ENCODE peak calls at places on chromosomes 4 and X, in nine cellular contexts. One of them, this sample, is unnamed.

GRCh38 chr4:152937280-152937534 is 1.1 kb downstream of the FHDC1 start:
- DNase-seq in pancreas: no peak
- DNase-seq in PC-3: no peak
- DNase-seq in AG04449: no peak
- DNase-seq in mucosa of descending colon: no peak
- DNase-seq in hepatocyte: no peak
- DNase-seq in HCT116: no peak
- DNase-seq in AG10803: no peak
- DNase-seq in AG09309: no peak
- DNase-seq in this sample: no peak

GRCh38 chr4:53905935-53906377 is 158.4 kb downstream of the CHIC2 start:
- DNase-seq in pancreas: no peak
- DNase-seq in PC-3: peak
- DNase-seq in AG04449: no peak
- DNase-seq in mucosa of descending colon: peak
- DNase-seq in hepatocyte: peak
- DNase-seq in HCT116: no peak
- DNase-seq in AG10803: peak
- DNase-seq in AG09309: no peak
- DNase-seq in this sample: peak

GRCh38 chr4:38884254-38884653 is 16.6 kb downstream of the FAM114A1 start:
- DNase-seq in pancreas: no peak
- DNase-seq in PC-3: no peak
- DNase-seq in AG04449: no peak
- DNase-seq in mucosa of descending colon: no peak
- DNase-seq in hepatocyte: no peak
- DNase-seq in HCT116: no peak
- DNase-seq in AG10803: no peak
- DNase-seq in AG09309: no peak
- DNase-seq in this sample: no peak

GRCh38 chr4:173777421-173777820 is 247.4 kb upstream of the HAND2 start:
- DNase-seq in pancreas: no peak
- DNase-seq in PC-3: no peak
- DNase-seq in AG04449: no peak
- DNase-seq in mucosa of descending colon: no peak
- DNase-seq in hepatocyte: no peak
- DNase-seq in HCT116: no peak
- DNase-seq in AG10803: no peak
- DNase-seq in AG09309: no peak
- DNase-seq in this sample: no peak

GRCh38 chr4:94448815-94449375 is 2.8 kb upstream of the PDLIM5 start:
- DNase-seq in pancreas: no peak
- DNase-seq in PC-3: no peak
- DNase-seq in AG04449: no peak
- DNase-seq in mucosa of descending colon: no peak
- DNase-seq in hepatocyte: no peak
- DNase-seq in HCT116: no peak
- DNase-seq in AG10803: no peak
- DNase-seq in AG09309: no peak
- DNase-seq in this sample: no peak

GRCh38 chr4:52755409-52755808 is 4.2 kb upstream of the ERVMER34-1 start:
- DNase-seq in pancreas: no peak
- DNase-seq in PC-3: no peak
- DNase-seq in AG04449: no peak
- DNase-seq in mucosa of descending colon: no peak
- DNase-seq in hepatocyte: no peak
- DNase-seq in HCT116: no peak
- DNase-seq in AG10803: no peak
- DNase-seq in AG09309: no peak
- DNase-seq in this sample: no peak

GRCh38 chr4:151688003-151688784 is 72.6 kb downstream of the GATB start:
- DNase-seq in pancreas: no peak
- DNase-seq in PC-3: no peak
- DNase-seq in AG04449: no peak
- DNase-seq in mucosa of descending colon: no peak
- DNase-seq in hepatocyte: no peak
- DNase-seq in HCT116: no peak
- DNase-seq in AG10803: peak
- DNase-seq in AG09309: no peak
- DNase-seq in this sample: no peak

GRCh38 chr4:182578402-182578801 is 335.2 kb downstream of the TENM3 start:
- DNase-seq in pancreas: no peak
- DNase-seq in PC-3: peak
- DNase-seq in AG04449: peak
- DNase-seq in mucosa of descending colon: no peak
- DNase-seq in hepatocyte: peak
- DNase-seq in HCT116: peak
- DNase-seq in AG10803: peak
- DNase-seq in AG09309: peak
- DNase-seq in this sample: peak

GRCh38 chrX:2955281-2955680 is 26.1 kb upstream of the ARSD start:
- DNase-seq in pancreas: no peak
- DNase-seq in PC-3: no peak
- DNase-seq in AG04449: no peak
- DNase-seq in mucosa of descending colon: no peak
- DNase-seq in hepatocyte: no peak
- DNase-seq in HCT116: no peak
- DNase-seq in AG10803: no peak
- DNase-seq in AG09309: no peak
- DNase-seq in this sample: no peak

GRCh38 chr4:164771088-164771487 is 17.2 kb downstream of the SMIM31 start:
- DNase-seq in pancreas: no peak
- DNase-seq in PC-3: no peak
- DNase-seq in AG04449: no peak
- DNase-seq in mucosa of descending colon: no peak
- DNase-seq in hepatocyte: no peak
- DNase-seq in HCT116: no peak
- DNase-seq in AG10803: peak
- DNase-seq in AG09309: no peak
- DNase-seq in this sample: no peak

GRCh38 chrX:19799319-19800182 is 87.8 kb downstream of the SH3KBP1 start:
- DNase-seq in pancreas: no peak
- DNase-seq in PC-3: no peak
- DNase-seq in AG04449: no peak
- DNase-seq in mucosa of descending colon: no peak
- DNase-seq in hepatocyte: no peak
- DNase-seq in HCT116: no peak
- DNase-seq in AG10803: peak
- DNase-seq in AG09309: no peak
- DNase-seq in this sample: peak

GRCh38 chr4:26303008-26303407 is 17.8 kb upstream of the RBPJ start:
- DNase-seq in pancreas: no peak
- DNase-seq in PC-3: no peak
- DNase-seq in AG04449: no peak
- DNase-seq in mucosa of descending colon: no peak
- DNase-seq in hepatocyte: no peak
- DNase-seq in HCT116: no peak
- DNase-seq in AG10803: no peak
- DNase-seq in AG09309: no peak
- DNase-seq in this sample: no peak

GRCh38 chr4:147765121-147765521 is 33.2 kb downstream of the ARHGAP10 start:
- DNase-seq in pancreas: no peak
- DNase-seq in PC-3: peak
- DNase-seq in AG04449: no peak
- DNase-seq in mucosa of descending colon: no peak
- DNase-seq in hepatocyte: no peak
- DNase-seq in HCT116: no peak
- DNase-seq in AG10803: no peak
- DNase-seq in AG09309: no peak
- DNase-seq in this sample: no peak

GRCh38 chr4:161647757-161648156 is 516.0 kb downstream of the FSTL5 start:
- DNase-seq in pancreas: no peak
- DNase-seq in PC-3: no peak
- DNase-seq in AG04449: no peak
- DNase-seq in mucosa of descending colon: no peak
- DNase-seq in hepatocyte: no peak
- DNase-seq in HCT116: no peak
- DNase-seq in AG10803: no peak
- DNase-seq in AG09309: no peak
- DNase-seq in this sample: no peak

DNA sequence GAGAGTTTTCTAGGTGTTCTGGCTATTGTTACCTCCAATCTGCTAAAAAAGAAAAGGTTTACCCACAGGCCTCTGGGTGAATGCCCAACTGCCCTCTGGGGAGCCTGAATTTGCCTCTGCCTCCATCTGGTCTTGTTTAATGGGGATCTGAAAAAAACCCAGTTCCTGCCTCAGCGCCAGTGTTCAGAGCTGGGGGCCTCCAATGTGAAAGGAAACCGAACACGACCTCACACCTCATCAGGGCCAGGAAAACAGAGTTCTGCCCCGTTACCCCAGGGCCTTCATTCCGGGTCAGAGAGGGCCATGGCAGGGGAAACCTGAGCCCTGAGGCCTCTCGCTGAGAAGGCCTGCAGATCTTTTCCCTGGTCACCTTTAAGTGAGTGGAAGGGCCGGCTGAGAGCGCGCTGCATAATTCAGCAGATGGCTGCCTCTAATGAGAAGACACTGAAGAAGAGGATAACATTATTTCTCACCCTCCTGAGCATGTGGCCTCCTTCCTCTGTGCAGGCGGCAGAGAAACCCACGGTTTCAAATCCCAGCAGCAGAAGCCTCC is 6.8 kb downstream of the SEPTIN6 start:
- DNase-seq in pancreas: no peak
- DNase-seq in PC-3: no peak
- DNase-seq in AG04449: no peak
- DNase-seq in mucosa of descending colon: no peak
- DNase-seq in hepatocyte: no peak
- DNase-seq in HCT116: no peak
- DNase-seq in AG10803: peak
- DNase-seq in AG09309: no peak
- DNase-seq in this sample: no peak
- H3K4me3 ChIP-seq in pancreas: no peak
- H3K4me3 ChIP-seq in PC-3: no peak
- H3K4me3 ChIP-seq in AG04449: no peak
- H3K4me3 ChIP-seq in mucosa of descending colon: no peak
- H3K4me3 ChIP-seq in hepatocyte: no peak
- H3K4me3 ChIP-seq in HCT116: no peak
- H3K4me3 ChIP-seq in AG10803: peak
- H3K4me3 ChIP-seq in AG09309: no peak
- H3K4me3 ChIP-seq in this sample: no peak

DNA sequence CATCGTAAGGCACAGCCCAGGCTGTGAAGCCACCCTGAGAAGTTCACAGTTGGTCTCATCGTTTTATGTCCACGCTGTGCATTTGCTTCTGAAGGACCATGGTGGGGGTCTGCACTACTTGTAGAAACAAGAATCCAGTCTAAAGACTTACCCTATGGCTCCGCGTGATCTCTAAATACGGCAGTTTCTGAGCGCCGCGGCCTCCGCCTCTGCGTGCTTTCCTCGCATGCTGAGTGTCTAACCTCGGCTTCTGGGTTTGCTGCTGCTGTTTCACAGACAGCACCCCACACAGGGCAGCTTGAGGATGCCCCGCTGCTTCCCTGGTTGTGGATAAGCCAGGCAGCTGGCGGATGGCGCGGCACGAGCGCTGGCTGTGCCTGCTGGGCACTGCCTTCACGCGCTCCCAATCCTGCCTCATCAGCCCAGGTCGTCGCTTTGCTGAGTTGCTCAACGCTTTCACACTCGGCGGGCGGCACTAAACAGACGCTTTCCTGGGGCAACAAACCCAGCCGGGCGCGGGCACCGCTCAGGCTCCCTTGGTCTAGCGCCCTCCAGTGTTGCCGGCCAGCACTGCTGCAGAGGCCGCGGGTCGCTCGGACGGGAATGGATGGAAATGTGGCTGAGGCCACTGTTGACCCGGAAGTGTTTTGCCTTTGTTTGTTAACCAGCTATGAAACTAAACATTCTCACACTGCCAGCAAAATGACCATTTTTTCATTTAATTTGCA is 39.2 kb downstream of the FGFRL1 start:
- DNase-seq in pancreas: peak
- DNase-seq in PC-3: no peak
- DNase-seq in AG04449: no peak
- DNase-seq in mucosa of descending colon: peak
- DNase-seq in hepatocyte: no peak
- DNase-seq in HCT116: no peak
- DNase-seq in AG10803: no peak
- DNase-seq in AG09309: no peak
- DNase-seq in this sample: no peak
- TF ChIP-seq CTCF in pancreas: no peak
- TF ChIP-seq CTCF in PC-3: peak
- TF ChIP-seq CTCF in AG04449: no peak
- TF ChIP-seq CTCF in mucosa of descending colon: no peak
- TF ChIP-seq CTCF in hepatocyte: peak
- TF ChIP-seq CTCF in HCT116: peak
- TF ChIP-seq CTCF in AG10803: peak
- TF ChIP-seq CTCF in AG09309: peak
- TF ChIP-seq CTCF in this sample: no peak

DNA sequence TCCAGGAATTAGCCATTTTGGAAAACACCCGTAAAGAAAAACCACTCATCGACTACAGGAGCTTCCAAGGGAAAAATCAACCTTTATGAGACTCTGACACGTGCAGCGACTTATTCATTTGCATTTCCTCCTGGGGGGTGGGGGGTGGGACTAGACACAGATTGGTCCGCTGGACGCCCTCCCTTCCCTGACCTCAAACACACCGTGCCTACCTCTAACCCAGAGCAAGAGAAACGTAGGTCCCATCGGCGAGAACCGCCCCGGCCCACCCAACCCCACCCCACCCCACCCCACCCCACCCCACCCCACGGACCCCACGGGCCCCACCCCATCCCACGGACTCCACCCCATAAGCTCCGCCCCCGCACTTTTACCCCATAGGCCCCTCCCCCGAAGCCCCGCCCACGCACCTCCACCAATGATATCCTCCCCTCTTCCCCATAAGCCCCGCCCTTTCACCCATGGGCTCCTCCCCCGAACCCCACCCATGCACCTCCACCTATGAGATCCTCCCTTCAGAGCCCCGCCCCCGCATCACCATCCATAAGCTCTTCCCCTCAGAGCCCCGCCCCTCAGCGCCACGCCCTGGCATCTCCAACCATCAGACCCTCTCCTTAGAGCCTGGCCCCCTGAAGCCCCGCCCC is 1.1 kb downstream of the GTPBP6 start:
- DNase-seq in pancreas: no peak
- DNase-seq in PC-3: no peak
- DNase-seq in AG04449: peak
- DNase-seq in mucosa of descending colon: peak
- DNase-seq in hepatocyte: no peak
- DNase-seq in HCT116: no peak
- DNase-seq in AG10803: no peak
- DNase-seq in AG09309: no peak
- DNase-seq in this sample: no peak
- H3K4me3 ChIP-seq in pancreas: peak
- H3K4me3 ChIP-seq in PC-3: no peak
- H3K4me3 ChIP-seq in AG04449: peak
- H3K4me3 ChIP-seq in mucosa of descending colon: no peak
- H3K4me3 ChIP-seq in hepatocyte: no peak
- H3K4me3 ChIP-seq in HCT116: peak
- H3K4me3 ChIP-seq in AG10803: peak
- H3K4me3 ChIP-seq in AG09309: peak
- H3K4me3 ChIP-seq in this sample: peak

DNA sequence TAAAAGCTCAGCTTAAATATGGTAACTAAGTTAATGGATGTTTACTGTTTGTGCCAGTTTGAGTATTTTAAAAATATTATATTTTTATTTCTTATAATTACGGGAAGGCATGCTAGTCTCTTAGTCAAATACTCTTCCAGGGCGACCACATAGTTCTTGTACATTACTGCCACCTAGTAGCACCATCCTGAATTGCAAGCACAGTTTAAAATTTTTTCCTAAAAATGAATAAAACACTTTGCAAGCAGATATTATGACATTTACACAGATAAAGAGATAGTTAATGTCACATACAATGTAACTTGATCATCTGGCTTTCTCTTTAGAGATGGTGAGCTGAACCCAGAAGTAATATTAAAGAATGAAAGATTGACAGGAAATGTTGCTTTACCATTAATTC is 11.5 kb downstream of the NDP start:
- DNase-seq in pancreas: no peak
- DNase-seq in PC-3: peak
- DNase-seq in AG04449: no peak
- DNase-seq in mucosa of descending colon: no peak
- DNase-seq in hepatocyte: no peak
- DNase-seq in HCT116: no peak
- DNase-seq in AG10803: no peak
- DNase-seq in AG09309: no peak
- DNase-seq in this sample: no peak
- TF ChIP-seq CTCF in pancreas: no peak
- TF ChIP-seq CTCF in PC-3: peak
- TF ChIP-seq CTCF in AG04449: no peak
- TF ChIP-seq CTCF in mucosa of descending colon: no peak
- TF ChIP-seq CTCF in hepatocyte: peak
- TF ChIP-seq CTCF in HCT116: peak
- TF ChIP-seq CTCF in AG10803: peak
- TF ChIP-seq CTCF in AG09309: peak
- TF ChIP-seq CTCF in this sample: peak